ENCODE peak calls at places on chromosome 14, in seven cellular contexts. N, B, Q, Z, V, M and F are unnamed samples.

GRCh38 chr14:73457050-73457934 is 1.1 kb downstream of the NUMB start:
- DNase-seq in N (peak; percentile 80), Q (peak; percentile 56), Z (peak; percentile 60), M (no peak), V (no peak), B (peak; percentile 54), F (peak; percentile 12)

GRCh38 chr14:68785817-68786490 is 6.9 kb downstream of the ZFP36L1 start:
- DNase-seq in Q (no peak), N (peak; percentile 78), M (no peak), B (peak; percentile 61), V (no peak), Z (no peak), F (no peak)

GRCh38 chr14:102090713-102091112 is 3.9 kb upstream of the HSP90AA1 start:
- DNase-seq in Z (no peak), V (no peak), B (no peak), M (no peak), Q (no peak), N (no peak), F (no peak)

GRCh38 chr14:69046468-69046867 is 67.4 kb upstream of the ACTN1 start:
- DNase-seq in N (peak; percentile 83), M (no peak), B (no peak), Q (no peak), Z (no peak), V (no peak), F (no peak)

GRCh38 chr14:35342160-35343010 is 50.2 kb downstream of the PSMA6 start:
- DNase-seq in Z (peak; percentile 92), Q (no peak), M (peak; percentile 5), N (peak; percentile 95), V (no peak), B (no peak), F (no peak)

GRCh38 chr14:66206554-66206953 is 279.6 kb upstream of the CCDC196 start:
- DNase-seq in Q (no peak), M (no peak), N (no peak), V (no peak), Z (no peak), B (no peak), F (no peak)

GRCh38 chr14:54424479-54424901 is 16.7 kb downstream of the CNIH1 start:
- DNase-seq in Z (no peak), Q (no peak), V (no peak), M (no peak), N (no peak), B (no peak), F (no peak)

GRCh38 chr14:100076133-100076532 is 10.9 kb downstream of the EVL start:
- DNase-seq in Z (no peak), V (no peak), Q (peak; percentile 34), M (no peak), B (peak; percentile 55), N (no peak), F (no peak)

GRCh38 chr14:105391541-105391940 is 6.8 kb upstream of the TEX22 start:
- DNase-seq in M (no peak), Z (peak; percentile 47), Q (no peak), V (no peak), B (peak; percentile 39), N (no peak), F (no peak)

GRCh38 chr14:50785506-50786063 is 45.4 kb downstream of the NIN start:
- DNase-seq in M (no peak), B (no peak), V (no peak), N (no peak), Q (no peak), Z (no peak), F (no peak)

GRCh38 chr14:74918380-74918779 is 4.7 kb downstream of the RPS6KL1 start:
- DNase-seq in V (no peak), N (peak; percentile 52), M (no peak), B (no peak), Z (no peak), Q (no peak), F (no peak)